ENCODE peak calls at places on chromosome 2, in seven cellular contexts. One of them, this sample, is unnamed.

GRCh38 chr2:177692828-177693269 is 300.3 kb downstream of the AGPS start:
- DNase-seq in AG04450: no peak
- DNase-seq in astrocyte of the spinal cord: no peak
- DNase-seq in Calu3: peak; percentile 47
- DNase-seq in lower leg skin: no peak
- DNase-seq in GM23338: peak; percentile 42
- DNase-seq in cardiac fibroblast: no peak
- DNase-seq in this sample: no peak

GRCh38 chr2:171160119-171160629 is 519 bp downstream of the TLK1 start:
- DNase-seq in AG04450: no peak
- DNase-seq in astrocyte of the spinal cord: peak; percentile 69
- DNase-seq in Calu3: peak; percentile 73
- DNase-seq in lower leg skin: peak; percentile 93
- DNase-seq in GM23338: peak; percentile 72
- DNase-seq in cardiac fibroblast: peak; percentile 68
- DNase-seq in this sample: peak; percentile 69

GRCh38 chr2:55048514-55048924 is 1.7 kb downstream of the RTN4 start:
- DNase-seq in AG04450: no peak
- DNase-seq in astrocyte of the spinal cord: no peak
- DNase-seq in Calu3: peak; percentile 16
- DNase-seq in lower leg skin: no peak
- DNase-seq in GM23338: peak; percentile 52
- DNase-seq in cardiac fibroblast: peak; percentile 59
- DNase-seq in this sample: no peak

GRCh38 chr2:64751286-64752260 is 97.9 kb upstream of the SERTAD2 start:
- DNase-seq in AG04450: peak; percentile 99
- DNase-seq in astrocyte of the spinal cord: peak; percentile 49
- DNase-seq in Calu3: peak; percentile 97
- DNase-seq in lower leg skin: peak; percentile 100
- DNase-seq in GM23338: peak; percentile 22
- DNase-seq in cardiac fibroblast: peak; percentile 61
- DNase-seq in this sample: no peak

GRCh38 chr2:112706170-112706664 is 14.6 kb upstream of the NT5DC4 start:
- DNase-seq in AG04450: no peak
- DNase-seq in astrocyte of the spinal cord: peak; percentile 66
- DNase-seq in Calu3: no peak
- DNase-seq in lower leg skin: peak; percentile 52
- DNase-seq in GM23338: no peak
- DNase-seq in cardiac fibroblast: no peak
- DNase-seq in this sample: no peak

GRCh38 chr2:55092439-55092838 is 42.2 kb upstream of the RTN4 start:
- DNase-seq in AG04450: no peak
- DNase-seq in astrocyte of the spinal cord: no peak
- DNase-seq in Calu3: peak; percentile 41
- DNase-seq in lower leg skin: no peak
- DNase-seq in GM23338: no peak
- DNase-seq in cardiac fibroblast: no peak
- DNase-seq in this sample: no peak

GRCh38 chr2:67917332-67918054 is 145.3 kb downstream of the C1D start:
- DNase-seq in AG04450: peak; percentile 63
- DNase-seq in astrocyte of the spinal cord: peak; percentile 85
- DNase-seq in Calu3: no peak
- DNase-seq in lower leg skin: no peak
- DNase-seq in GM23338: no peak
- DNase-seq in cardiac fibroblast: peak; percentile 97
- DNase-seq in this sample: no peak

GRCh38 chr2:15178946-15179345 is 382.2 kb downstream of the NBAS start:
- DNase-seq in AG04450: no peak
- DNase-seq in astrocyte of the spinal cord: no peak
- DNase-seq in Calu3: no peak
- DNase-seq in lower leg skin: no peak
- DNase-seq in GM23338: no peak
- DNase-seq in cardiac fibroblast: no peak
- DNase-seq in this sample: no peak

GRCh38 chr2:131023758-131024157 is 69.5 kb downstream of the FAM168B start:
- DNase-seq in AG04450: no peak
- DNase-seq in astrocyte of the spinal cord: no peak
- DNase-seq in Calu3: no peak
- DNase-seq in lower leg skin: no peak
- DNase-seq in GM23338: no peak
- DNase-seq in cardiac fibroblast: no peak
- DNase-seq in this sample: no peak

GRCh38 chr2:128357561-128358370 is 39.1 kb upstream of the HS6ST1 start:
- DNase-seq in AG04450: no peak
- DNase-seq in astrocyte of the spinal cord: no peak
- DNase-seq in Calu3: no peak
- DNase-seq in lower leg skin: peak; percentile 72
- DNase-seq in GM23338: no peak
- DNase-seq in cardiac fibroblast: no peak
- DNase-seq in this sample: no peak

GRCh38 chr2:18345848-18346247 is 214.6 kb downstream of the RDH14 start:
- DNase-seq in AG04450: peak; percentile 34
- DNase-seq in astrocyte of the spinal cord: peak; percentile 40
- DNase-seq in Calu3: peak; percentile 30
- DNase-seq in lower leg skin: no peak
- DNase-seq in GM23338: no peak
- DNase-seq in cardiac fibroblast: peak; percentile 72
- DNase-seq in this sample: no peak

GRCh38 chr2:30230855-30231725 is at the start of gene LBH:
- DNase-seq in AG04450: peak; percentile 85
- DNase-seq in astrocyte of the spinal cord: peak; percentile 84
- DNase-seq in Calu3: peak; percentile 23
- DNase-seq in lower leg skin: peak; percentile 98
- DNase-seq in GM23338: peak; percentile 74
- DNase-seq in cardiac fibroblast: peak; percentile 85
- DNase-seq in this sample: peak; percentile 66

GRCh38 chr2:124035001-124035400 is 9.9 kb downstream of the CNTNAP5 start:
- DNase-seq in AG04450: no peak
- DNase-seq in astrocyte of the spinal cord: no peak
- DNase-seq in Calu3: no peak
- DNase-seq in lower leg skin: no peak
- DNase-seq in GM23338: no peak
- DNase-seq in cardiac fibroblast: peak; percentile 5
- DNase-seq in this sample: no peak

GRCh38 chr2:218282173-218282991 is 9.9 kb downstream of the TMBIM1 start:
- DNase-seq in AG04450: no peak
- DNase-seq in astrocyte of the spinal cord: peak; percentile 27
- DNase-seq in Calu3: peak; percentile 93
- DNase-seq in lower leg skin: no peak
- DNase-seq in GM23338: peak; percentile 14
- DNase-seq in cardiac fibroblast: no peak
- DNase-seq in this sample: no peak

GRCh38 chr2:66264354-66264753 is 170.6 kb upstream of the MEIS1 start:
- DNase-seq in AG04450: no peak
- DNase-seq in astrocyte of the spinal cord: no peak
- DNase-seq in Calu3: no peak
- DNase-seq in lower leg skin: no peak
- DNase-seq in GM23338: no peak
- DNase-seq in cardiac fibroblast: no peak
- DNase-seq in this sample: no peak

DNA sequence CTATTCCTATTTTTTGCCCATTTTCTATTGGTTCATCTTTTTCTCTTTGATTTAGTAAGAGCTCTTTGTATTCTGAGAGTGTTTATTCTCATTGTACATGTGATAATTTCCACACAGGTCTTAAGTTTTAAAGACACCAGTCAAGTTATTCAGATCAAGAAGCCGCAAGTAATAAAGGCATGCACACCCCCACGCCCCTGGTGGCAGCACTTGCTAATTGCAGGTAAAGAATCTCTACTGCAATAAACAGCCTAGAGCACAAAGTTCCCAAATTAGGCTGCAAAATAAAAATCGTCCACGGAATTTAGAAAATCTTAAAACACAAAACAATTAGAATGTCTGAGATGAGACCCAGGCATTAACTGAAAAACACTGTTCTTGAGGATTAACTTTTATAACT is 45.2 kb downstream of the ST3GAL5 start:
- DNase-seq in AG04450: no peak
- DNase-seq in astrocyte of the spinal cord: no peak
- DNase-seq in Calu3: peak; percentile 27
- DNase-seq in lower leg skin: no peak
- DNase-seq in GM23338: peak; percentile 72
- DNase-seq in cardiac fibroblast: peak; percentile 21
- DNase-seq in this sample: peak; percentile 72
- TF ChIP-seq CTCF in AG04450: peak; percentile 50
- TF ChIP-seq CTCF in astrocyte of the spinal cord: peak; percentile 50
- TF ChIP-seq CTCF in Calu3: peak; percentile 44
- TF ChIP-seq CTCF in lower leg skin: no peak
- TF ChIP-seq CTCF in GM23338: peak; percentile 64
- TF ChIP-seq CTCF in cardiac fibroblast: peak; percentile 57
- TF ChIP-seq CTCF in this sample: peak; percentile 74

GRCh38 chr2:230821991-230822520 is 42.7 kb upstream of the ITM2C start:
- DNase-seq in AG04450: no peak
- DNase-seq in astrocyte of the spinal cord: no peak
- DNase-seq in Calu3: no peak
- DNase-seq in lower leg skin: peak; percentile 49
- DNase-seq in GM23338: no peak
- DNase-seq in cardiac fibroblast: no peak
- DNase-seq in this sample: no peak

GRCh38 chr2:230823264-230823964 is 41.3 kb upstream of the ITM2C start:
- DNase-seq in AG04450: no peak
- DNase-seq in astrocyte of the spinal cord: no peak
- DNase-seq in Calu3: no peak
- DNase-seq in lower leg skin: no peak
- DNase-seq in GM23338: no peak
- DNase-seq in cardiac fibroblast: no peak
- DNase-seq in this sample: no peak

GRCh38 chr2:230821261-230821990 is 43.3 kb upstream of the ITM2C start:
- DNase-seq in AG04450: no peak
- DNase-seq in astrocyte of the spinal cord: no peak
- DNase-seq in Calu3: no peak
- DNase-seq in lower leg skin: peak; percentile 66
- DNase-seq in GM23338: no peak
- DNase-seq in cardiac fibroblast: no peak
- DNase-seq in this sample: no peak

GRCh38 chr2:230825354-230825753 is 39.4 kb upstream of the ITM2C start:
- DNase-seq in AG04450: no peak
- DNase-seq in astrocyte of the spinal cord: no peak
- DNase-seq in Calu3: no peak
- DNase-seq in lower leg skin: no peak
- DNase-seq in GM23338: no peak
- DNase-seq in cardiac fibroblast: no peak
- DNase-seq in this sample: no peak

DNA sequence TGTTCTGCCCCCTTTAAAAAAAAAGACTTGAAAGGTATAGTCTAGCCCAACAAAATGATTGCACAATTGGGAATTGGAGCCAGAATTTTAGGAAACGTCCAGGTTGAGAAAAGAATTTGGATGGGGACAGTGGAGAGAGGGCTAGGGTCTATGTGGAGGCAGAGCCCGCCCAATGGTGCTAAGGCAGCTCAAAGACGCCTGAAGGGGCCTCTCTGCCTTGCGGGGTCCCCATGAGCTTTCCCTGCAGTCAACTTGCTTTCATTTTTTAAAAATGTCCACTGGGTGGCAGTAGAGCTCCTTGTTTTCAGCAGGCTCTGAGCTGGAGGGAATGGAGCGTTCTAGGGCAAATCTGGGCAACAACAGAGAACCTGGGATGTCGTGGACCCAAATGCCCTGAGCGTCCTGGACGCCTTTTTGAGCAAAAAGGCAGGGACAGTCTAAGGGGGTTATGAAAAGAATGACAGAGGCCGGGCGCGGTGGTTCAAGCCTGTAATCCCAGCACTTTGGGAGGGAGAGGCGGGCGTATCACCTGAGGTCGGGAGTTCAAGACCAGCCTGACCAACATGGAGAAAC is 40.2 kb upstream of the ITM2C start:
- DNase-seq in AG04450: peak; percentile 70
- DNase-seq in astrocyte of the spinal cord: peak; percentile 78
- DNase-seq in Calu3: peak; percentile 66
- DNase-seq in lower leg skin: no peak
- DNase-seq in GM23338: peak; percentile 97
- DNase-seq in cardiac fibroblast: peak; percentile 88
- DNase-seq in this sample: peak; percentile 59
- TF ChIP-seq CTCF in AG04450: peak; percentile 73
- TF ChIP-seq CTCF in astrocyte of the spinal cord: peak; percentile 60
- TF ChIP-seq CTCF in Calu3: peak; percentile 75
- TF ChIP-seq CTCF in lower leg skin: no peak
- TF ChIP-seq CTCF in GM23338: peak; percentile 88
- TF ChIP-seq CTCF in cardiac fibroblast: peak; percentile 64
- TF ChIP-seq CTCF in this sample: peak; percentile 70

DNA sequence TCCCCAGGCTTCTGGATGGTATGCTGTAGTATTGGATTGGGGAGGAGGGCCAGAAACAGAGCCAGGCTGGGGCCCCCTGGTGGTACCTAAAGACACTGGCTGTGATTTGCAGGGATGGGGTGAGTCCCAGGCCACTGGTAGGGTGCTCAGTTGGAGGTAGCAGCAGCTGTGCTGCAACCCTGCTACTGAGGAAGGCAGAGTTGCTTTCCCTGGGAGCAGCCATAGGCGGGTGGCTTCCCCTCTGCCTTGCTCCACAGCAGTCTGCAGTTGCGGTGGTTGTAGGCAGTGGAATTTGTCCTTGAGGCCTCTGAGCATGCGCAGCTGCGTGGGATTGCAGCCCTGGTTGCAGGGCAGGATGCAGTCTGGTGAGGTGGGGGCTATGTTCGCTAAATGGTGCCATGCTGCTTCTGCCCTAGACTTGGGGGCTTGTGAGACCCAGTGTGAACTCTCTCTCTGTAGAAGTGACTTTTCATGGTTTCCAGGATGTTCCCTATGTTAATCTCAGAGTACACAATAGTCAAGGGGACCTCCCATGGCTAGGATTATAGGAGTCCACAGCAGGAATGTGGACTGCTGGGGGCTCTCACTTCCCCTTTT is 443.5 kb downstream of the XIRP2 start:
- DNase-seq in AG04450: no peak
- DNase-seq in astrocyte of the spinal cord: no peak
- DNase-seq in Calu3: peak; percentile 27
- DNase-seq in lower leg skin: no peak
- DNase-seq in GM23338: peak; percentile 89
- DNase-seq in cardiac fibroblast: no peak
- DNase-seq in this sample: peak; percentile 83
- TF ChIP-seq CTCF in AG04450: peak; percentile 24
- TF ChIP-seq CTCF in astrocyte of the spinal cord: peak; percentile 36
- TF ChIP-seq CTCF in Calu3: peak; percentile 24
- TF ChIP-seq CTCF in lower leg skin: no peak
- TF ChIP-seq CTCF in GM23338: peak; percentile 67
- TF ChIP-seq CTCF in cardiac fibroblast: peak; percentile 19
- TF ChIP-seq CTCF in this sample: peak; percentile 58

DNA sequence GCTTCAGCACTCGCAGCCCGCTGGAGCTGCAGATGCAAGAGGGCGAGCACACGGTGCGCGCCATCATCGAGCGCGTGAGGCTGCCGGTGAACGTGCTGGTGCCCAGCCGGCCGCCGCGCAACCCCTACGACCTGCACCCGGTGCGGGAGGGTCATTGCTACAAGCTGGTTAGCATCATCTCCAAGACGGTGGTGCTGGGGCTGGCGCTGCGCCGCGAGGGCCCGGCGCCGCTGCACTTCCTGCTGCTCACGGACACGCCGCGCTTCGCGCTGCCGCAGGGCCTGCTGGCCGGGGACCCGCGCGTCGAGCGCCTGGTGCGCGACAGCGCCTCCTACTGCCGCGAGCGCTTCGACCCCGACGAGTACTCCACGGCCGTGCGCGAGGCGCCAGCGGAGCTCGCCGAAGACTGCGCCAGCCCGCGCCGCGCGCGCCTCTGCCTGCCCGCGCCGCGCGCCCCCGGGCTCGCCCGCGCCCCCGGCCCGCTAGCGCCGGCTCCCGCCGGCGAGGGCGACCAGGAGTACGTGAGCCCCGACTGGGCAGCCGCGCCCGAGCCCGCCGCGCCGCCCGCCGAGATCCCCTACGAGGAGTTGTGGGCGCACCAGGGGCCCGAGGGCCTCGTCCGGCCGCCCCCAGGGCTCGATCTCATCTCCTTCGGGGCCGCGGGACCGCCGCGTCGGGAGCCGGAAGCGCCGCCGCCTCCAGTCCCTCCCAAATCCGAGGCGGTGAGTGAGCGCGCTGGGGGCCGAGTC is 11.8 kb downstream of the GAREM2 start:
- DNase-seq in AG04450: peak; percentile 45
- DNase-seq in astrocyte of the spinal cord: peak; percentile 51
- DNase-seq in Calu3: peak; percentile 79
- DNase-seq in lower leg skin: peak; percentile 94
- DNase-seq in GM23338: peak; percentile 84
- DNase-seq in cardiac fibroblast: peak; percentile 82
- DNase-seq in this sample: peak; percentile 82
- TF ChIP-seq CTCF in AG04450: peak; percentile 54
- TF ChIP-seq CTCF in astrocyte of the spinal cord: peak; percentile 46
- TF ChIP-seq CTCF in Calu3: peak; percentile 50
- TF ChIP-seq CTCF in lower leg skin: no peak
- TF ChIP-seq CTCF in GM23338: peak; percentile 65
- TF ChIP-seq CTCF in cardiac fibroblast: peak; percentile 32
- TF ChIP-seq CTCF in this sample: peak; percentile 56